ENCODE peak calls at places on chromosomes 7 and 10, in ten cellular contexts. W is gastrocnemius medialis; D is pancreas; T is stimulated activated naive B cell treated with anti-CD40 and anti-IgM and Interleukin-4, amounts not matched to agents 10 μg/mL and 1 μg/mL and 100 μg/mL, for 72 hours; V is left lung; X is stimulated activated effector memory CD8-positive, alpha-beta T cell treated with anti-CD3 and anti-CD28 coated beads, Interleukin-12 subunit alpha, Interleukin-12 subunit beta, amount 100 ng/mL, for 72 hours; E is central memory CD8-positive, alpha-beta T cell; P is omental fat pad; Z is right cardiac atrium; I is activated T-cell treated with anti-CD3 and anti-CD28 coated beads, Interleukin-2, amount 50 U/mL, for 4 hours. R is an unnamed sample.

GRCh38 chr10:96448021-96448457 is 65.7 kb downstream of the TLL2 start:
- ATAC-seq in E (no peak), T (peak), V (peak), D (no peak), P (no peak), X (no peak), I (no peak), W (peak), Z (peak), R (peak)

GRCh38 chr7:32519763-32520162 is 24.5 kb downstream of the AVL9 start:
- ATAC-seq in V (no peak), W (no peak), D (no peak), I (peak), Z (no peak), X (peak), T (peak), P (no peak), E (no peak), R (no peak)

GRCh38 chr10:279232-279631 is 144.0 kb downstream of the ZMYND11 start:
- ATAC-seq in T (no peak), I (no peak), V (no peak), D (no peak), Z (no peak), E (no peak), X (no peak), W (no peak), P (no peak), R (no peak)

GRCh38 chr10:78292987-78293865 is 259.6 kb downstream of the RPS24 start:
- ATAC-seq in P (no peak), W (peak), V (no peak), D (no peak), T (no peak), I (no peak), E (no peak), Z (no peak), X (no peak), R (no peak)

GRCh38 chr10:60194421-60194820 is 195.3 kb downstream of the ANK3 start:
- ATAC-seq in D (no peak), X (no peak), I (no peak), V (no peak), W (no peak), Z (no peak), T (no peak), P (no peak), E (no peak), R (no peak)

GRCh38 chr10:24998044-24998443 is 17.9 kb downstream of the ENKUR start:
- ATAC-seq in I (no peak), Z (no peak), D (no peak), X (no peak), P (no peak), V (no peak), T (no peak), W (no peak), E (no peak), R (no peak)

GRCh38 chr10:60434418-60435046 is 44.9 kb upstream of the ANK3 start:
- ATAC-seq in P (peak), D (peak), I (no peak), V (peak), T (no peak), E (no peak), Z (peak), W (no peak), X (no peak), R (no peak)

GRCh38 chr10:113038183-113038582 is 88.1 kb downstream of the TCF7L2 start:
- ATAC-seq in W (no peak), D (no peak), P (no peak), E (no peak), X (no peak), T (no peak), I (no peak), Z (no peak), V (no peak), R (no peak)

GRCh38 chr10:70756710-70757360 is 28.3 kb downstream of the TBATA start:
- ATAC-seq in V (no peak), I (no peak), T (no peak), P (no peak), E (no peak), Z (no peak), W (no peak), X (peak), D (no peak), R (no peak)

GRCh38 chr10:60978287-60979115 is 34.5 kb upstream of the RHOBTB1 start:
- ATAC-seq in X (no peak), Z (no peak), T (no peak), V (no peak), W (no peak), E (no peak), I (no peak), D (peak), P (no peak), R (no peak)

GRCh38 chr7:124318716-124319115 is 285.8 kb upstream of the TMEM229A start:
- ATAC-seq in X (no peak), E (no peak), P (no peak), T (no peak), V (no peak), I (no peak), W (no peak), D (no peak), Z (no peak), R (no peak)

GRCh38 chr10:116880716-116881440 is 31.6 kb downstream of the ENO4 start:
- ATAC-seq in D (no peak), E (no peak), V (no peak), W (no peak), I (no peak), P (no peak), X (no peak), Z (no peak), T (no peak), R (no peak)

GRCh38 chr10:80504158-80504811 is 33.4 kb upstream of the SH2D4B start:
- ATAC-seq in Z (peak), X (no peak), V (peak), I (no peak), E (no peak), D (peak), P (no peak), W (no peak), T (peak), R (no peak)

GRCh38 chr10:101380353-101381017 is 26.5 kb downstream of the BTRC start:
- ATAC-seq in V (peak), Z (no peak), I (peak), D (no peak), W (no peak), X (peak), E (no peak), T (peak), P (no peak), R (no peak)

GRCh38 chr7:143281529-143281928 is 3.2 kb upstream of the TMEM139 start:
- ATAC-seq in V (no peak), E (no peak), P (no peak), W (no peak), Z (no peak), D (no peak), T (no peak), I (no peak), X (no peak), R (no peak)

GRCh38 chr7:603152-603941 is 83.7 kb upstream of the PDGFA start:
- ATAC-seq in D (no peak), T (no peak), P (no peak), I (no peak), Z (peak), X (peak), W (no peak), E (peak), V (no peak), R (no peak)

GRCh38 chr10:124040454-124040853 is 52.9 kb downstream of the CHST15 start:
- ATAC-seq in T (no peak), X (no peak), D (no peak), W (no peak), I (no peak), P (no peak), Z (peak), E (no peak), V (no peak), R (no peak)

GRCh38 chr7:5755704-5756131 is 25.7 kb downstream of the RNF216 start:
- ATAC-seq in V (peak), P (peak), E (no peak), W (peak), Z (peak), T (no peak), I (no peak), X (no peak), D (no peak), R (peak)

R was measured in gastroesophageal sphincter.